ENCODE peak calls at places on chromosomes 5 and 9, in nine cellular contexts. U is fibroblast of lung; M is NT2/D1; S is effector memory CD8-positive, alpha-beta T cell; D is foreskin keratinocyte; C is stimulated activated naive B cell treated with anti-CD40 and anti-IgM and Interleukin-4, amounts not matched to agents 10 μg/mL and 1 μg/mL and 100 μg/mL, for 72 hours; A is heart right ventricle; K is posterior vena cava; I is AG20443. F is an unnamed sample.

GRCh38 chr5:39215857-39216256 is 3.5 kb downstream of the FYB1 start:
- DNase-seq in M (no peak), A (no peak), K (no peak), S (no peak), C (no peak), D (no peak), I (no peak), U (no peak), F (no peak)

GRCh38 chr5:138463335-138464017 is 1.8 kb upstream of the EGR1 start:
- DNase-seq in U (peak; percentile 20), C (no peak), S (no peak), I (peak; percentile 32), D (no peak), K (no peak), M (no peak), A (no peak), F (peak; percentile 83)

GRCh38 chr5:170132642-170133448 is 27.1 kb downstream of the FOXI1 start:
- DNase-seq in I (peak; percentile 86), S (no peak), D (no peak), U (peak; percentile 33), A (no peak), M (no peak), K (no peak), C (no peak), F (no peak)

GRCh38 chr9:124660341-124660801 is 110.7 kb downstream of the NR6A1 start:
- DNase-seq in A (no peak), M (no peak), U (peak; percentile 57), I (peak; percentile 37), K (no peak), S (no peak), D (peak; percentile 32), C (no peak), F (no peak)

GRCh38 chr9:89923961-89924504 is 319.2 kb downstream of the GADD45G start:
- DNase-seq in I (no peak), A (no peak), D (no peak), U (peak; percentile 7), K (no peak), C (peak; percentile 62), S (no peak), M (no peak), F (no peak)

GRCh38 chr5:137470921-137471220 is 28.3 kb downstream of the SPOCK1 start:
- DNase-seq in I (no peak), C (no peak), D (no peak), U (no peak), K (no peak), M (no peak), S (no peak), A (no peak), F (no peak)

GRCh38 chr9:79565245-79565644 is 6.5 kb upstream of the TLE4 start:
- DNase-seq in A (no peak), K (no peak), D (peak; percentile 84), C (no peak), S (no peak), U (no peak), I (no peak), M (no peak), F (no peak)

GRCh38 chr9:104986096-104986495 is 58.1 kb upstream of the ABCA1 start:
- DNase-seq in K (no peak), S (no peak), A (no peak), I (no peak), C (no peak), M (no peak), D (no peak), U (no peak), F (no peak)

F was measured in kidney.